ENCODE peak calls at places on chromosome 13, in six cellular contexts. F, H, C, U, T and L are unnamed samples. For H3K27me3, the result is how much of the 10 kb centered on the place peaks cover.

GRCh38 chr13:112496166-112496565 is 91.8 kb downstream of the TUBGCP3 start:
- DNase-seq in C (no peak), U (no peak), T (no peak), F (no peak), H (no peak), L (no peak)

GRCh38 chr13:39422845-39423565 is 180.0 kb downstream of the LHFPL6 start:
- DNase-seq in T (no peak), F (no peak), U (no peak), H (no peak), C (no peak), L (no peak)

GRCh38 chr13:106625578-106625977 is 57.6 kb upstream of the ARGLU1 start:
- DNase-seq in F (no peak), C (no peak), H (peak), T (no peak), U (no peak), L (no peak)

GRCh38 chr13:110298566-110299321 is 8.2 kb downstream of the COL4A1 start:
- DNase-seq in T (peak), H (peak), F (no peak), C (no peak), U (peak), L (peak)

GRCh38 chr13:81446441-81446840 is 1105.5 kb upstream of the SPRY2 start:
- DNase-seq in H (no peak), C (no peak), T (no peak), U (no peak), F (no peak), L (no peak)

GRCh38 chr13:22837980-22838615 is 342.7 kb upstream of the SGCG start:
- DNase-seq in F (no peak), T (no peak), C (no peak), H (no peak), U (no peak), L (no peak)

GRCh38 chr13:110471156-110471832 is 90.2 kb downstream of the RAB20 start:
- DNase-seq in U (no peak), H (no peak), F (no peak), T (no peak), C (no peak), L (no peak)

GRCh38 chr13:30373727-30374126 is 48.6 kb upstream of the UBE2L5 start:
- DNase-seq in T (no peak), H (no peak), C (no peak), U (no peak), F (no peak), L (no peak)

GRCh38 chr13:28741080-28741479 is 22.3 kb upstream of the SLC46A3 start:
- DNase-seq in H (no peak), U (peak), T (no peak), F (no peak), C (peak), L (no peak)

GRCh38 chr13:48843630-48844380 is 131.9 kb upstream of the FNDC3A start:
- DNase-seq in C (no peak), U (peak), F (no peak), H (no peak), T (no peak), L (no peak)
- H2BK15ac ChIP-seq in C (no peak), U (no peak), F (no peak), H (no peak), T (no peak), L (no peak)

DNA sequence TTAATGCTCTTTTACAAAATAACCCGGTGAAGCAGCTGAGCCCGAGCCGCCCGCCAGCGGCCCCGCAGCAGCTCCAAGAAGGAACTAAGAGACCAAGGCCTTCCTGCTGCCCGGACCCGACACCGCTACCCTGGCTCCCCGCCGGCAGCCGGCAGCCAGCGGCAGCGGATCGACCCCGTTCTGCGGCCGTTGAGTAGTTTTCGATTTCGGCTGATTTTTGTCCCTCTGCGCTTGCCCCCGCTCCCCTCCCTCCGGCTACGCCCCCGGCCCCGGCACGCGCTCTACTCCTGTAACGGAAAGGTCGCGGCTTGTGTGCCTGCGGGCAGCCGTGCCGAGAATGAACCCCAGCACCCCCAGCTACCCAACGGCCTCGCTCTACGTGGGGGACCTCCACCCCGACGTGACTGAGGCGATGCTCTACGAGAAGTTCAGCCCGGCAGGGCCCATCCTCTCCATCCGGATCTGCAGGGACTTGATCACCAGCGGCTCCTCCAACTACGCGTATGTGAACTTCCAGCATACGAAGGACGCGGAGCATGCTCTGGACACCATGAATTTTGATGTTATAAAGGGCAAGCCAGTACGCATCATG is at the start of gene PABPC3:
- DNase-seq in H (no peak), U (no peak), F (no peak), T (no peak), C (no peak), L (no peak)
- H3K27me3 ChIP-seq in H (under half), U (under half), F (under half), T (under half), C (under half), L (under half)

GRCh38 chr13:44362394-44363040 is 11.1 kb upstream of the SERP2 start:
- DNase-seq in T (no peak), C (no peak), U (peak), F (no peak), H (no peak), L (no peak)
- H2BK5ac ChIP-seq in T (no peak), C (no peak), U (no peak), F (no peak), H (no peak), L (no peak)

GRCh38 chr13:34933786-34934185 is 8.3 kb upstream of the NBEA start:
- DNase-seq in F (no peak), T (no peak), C (no peak), U (no peak), H (no peak), L (no peak)
- H2BK15ac ChIP-seq in F (no peak), T (no peak), C (no peak), U (no peak), H (no peak), L (no peak)

DNA sequence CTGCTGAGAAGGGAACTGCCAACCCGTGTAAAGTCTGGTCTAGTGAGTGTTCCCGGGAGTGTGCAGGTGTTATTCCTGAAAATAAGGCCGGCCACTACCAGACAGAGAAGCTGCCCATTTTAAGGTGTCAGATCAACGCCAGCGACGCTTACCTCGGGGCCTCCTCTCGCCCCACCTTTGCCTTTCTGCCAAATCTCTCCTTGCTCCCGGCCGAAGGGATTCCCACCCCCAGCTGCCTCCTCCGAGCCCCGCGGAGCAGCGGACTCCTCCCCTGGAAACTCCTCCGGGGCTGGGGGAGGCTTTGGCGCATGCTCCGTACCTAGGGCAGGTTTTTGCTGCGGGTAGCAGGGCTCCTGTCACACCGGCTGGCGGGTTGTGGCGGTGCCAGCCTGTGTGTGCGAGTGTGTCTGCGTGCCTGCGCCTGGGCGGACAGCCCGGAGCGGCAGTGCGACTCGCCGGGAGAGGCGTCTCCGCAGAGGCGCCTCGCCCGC is at the start of gene HS6ST3:
- DNase-seq in F (peak), T (no peak), C (no peak), U (peak), H (peak), L (peak)
- H3K27me3 ChIP-seq in F (under half), T (under half), C (under half), U (half or more), H (under half), L (under half)

GRCh38 chr13:34748561-34748960 is 193.5 kb upstream of the NBEA start:
- DNase-seq in H (no peak), F (no peak), T (no peak), U (peak), C (no peak), L (no peak)

GRCh38 chr13:34749046-34749445 is 193.0 kb upstream of the NBEA start:
- DNase-seq in C (no peak), F (no peak), U (no peak), T (no peak), H (peak), L (no peak)

GRCh38 chr13:34748078-34748477 is 194.0 kb upstream of the NBEA start:
- DNase-seq in C (no peak), H (no peak), U (peak), F (no peak), T (no peak), L (no peak)

GRCh38 chr13:34750078-34750703 is 191.9 kb upstream of the NBEA start:
- DNase-seq in C (no peak), F (peak), H (peak), T (peak), U (no peak), L (peak)

DNA sequence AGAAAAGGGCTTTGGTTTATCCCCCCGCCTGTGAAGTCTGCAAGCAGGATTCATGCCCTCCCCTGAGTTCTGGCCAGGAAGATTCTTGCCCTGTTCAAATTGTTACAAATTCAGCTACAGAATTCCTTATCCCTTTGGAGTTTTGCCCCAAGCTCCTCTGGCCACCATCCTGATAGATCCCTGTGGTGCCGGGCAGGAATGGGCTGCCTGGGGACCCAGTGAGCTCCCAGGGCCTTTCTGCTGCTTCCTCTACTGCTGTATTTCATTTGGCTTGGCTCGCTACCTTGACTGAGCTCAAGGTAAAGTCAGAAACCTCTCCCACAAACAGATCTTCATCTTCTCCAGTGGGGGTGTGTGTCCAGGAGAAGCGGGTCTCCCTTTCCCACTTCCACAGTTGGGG is 194.6 kb upstream of the NBEA start:
- DNase-seq in U (no peak), F (no peak), H (no peak), T (no peak), C (no peak), L (no peak)
- H2BK5ac ChIP-seq in U (no peak), F (no peak), H (no peak), T (no peak), C (no peak), L (no peak)

GRCh38 chr13:46359731-46360130 is 27.3 kb downstream of the RUBCNL start:
- DNase-seq in C (peak), U (peak), T (no peak), H (no peak), F (no peak), L (no peak)
- H2BK15ac ChIP-seq in C (no peak), U (no peak), T (no peak), H (no peak), F (no peak), L (no peak)